ENCODE peak calls at places on chromosomes 4 and X, in seven cellular contexts. U, S, E, Y, F, B and W are unnamed samples.

GRCh38 chrX:86002076-86002896 is 45.1 kb downstream of the CHM start:
- DNase-seq in S (peak), U (no peak), Y (no peak), E (peak), F (peak), B (peak), W (peak)

GRCh38 chrX:53317365-53318069 is 36.1 kb upstream of the IQSEC2 start:
- DNase-seq in S (no peak), E (peak), Y (no peak), F (peak), B (peak), U (peak), W (peak)

GRCh38 chrX:9988762-9989161 is 21.6 kb downstream of the CLDN34 start:
- DNase-seq in Y (no peak), B (no peak), F (no peak), U (peak), S (no peak), E (no peak), W (peak)

GRCh38 chrX:107420571-107420970 is 28.9 kb upstream of the FRMPD3 start:
- DNase-seq in S (no peak), E (no peak), F (no peak), B (no peak), U (no peak), Y (no peak), W (no peak)

GRCh38 chr4:59247032-59247431 is 1953.1 kb upstream of the ADGRL3 start:
- DNase-seq in U (peak), E (no peak), S (no peak), F (no peak), Y (no peak), B (peak), W (no peak)

GRCh38 chr4:99947190-99947578 is 766 bp upstream of the DNAJB14 start:
- DNase-seq in S (no peak), U (no peak), E (no peak), Y (no peak), B (no peak), F (no peak), W (no peak)

GRCh38 chr4:77240469-77241066 is 83.6 kb downstream of the CCNG2 start:
- DNase-seq in F (peak), S (peak), E (peak), Y (no peak), B (peak), U (peak), W (peak)

GRCh38 chr4:17309567-17310268 is 202.2 kb downstream of the QDPR start:
- DNase-seq in Y (no peak), E (no peak), S (no peak), F (no peak), B (no peak), U (no peak), W (no peak)

GRCh38 chr4:15167743-15168142 is 165.5 kb downstream of the CPEB2 start:
- DNase-seq in Y (no peak), B (no peak), U (no peak), E (no peak), F (no peak), S (no peak), W (no peak)

GRCh38 chrX:19715711-19716638 is 171.4 kb downstream of the SH3KBP1 start:
- DNase-seq in B (no peak), S (no peak), U (no peak), Y (no peak), E (no peak), F (no peak), W (no peak)

GRCh38 chrX:132489256-132490085 is 633 bp upstream of the MBNL3 start:
- DNase-seq in E (no peak), B (no peak), S (no peak), F (no peak), Y (no peak), U (peak), W (peak)

GRCh38 chr4:34766935-34767859 is 1477.1 kb downstream of the ARAP2 start:
- DNase-seq in Y (no peak), F (peak), S (no peak), U (no peak), B (no peak), E (no peak), W (peak)

GRCh38 chr4:52657630-52658501 is 1.2 kb downstream of the USP46 start:
- DNase-seq in S (peak), U (peak), E (peak), Y (no peak), F (peak), B (no peak), W (peak)

GRCh38 chr4:15690020-15690809 is 8.6 kb downstream of the FAM200B start:
- DNase-seq in Y (no peak), B (peak), U (no peak), E (no peak), S (peak), F (no peak), W (no peak)

GRCh38 chrX:42776195-42776594 is 1.8 kb downstream of the PPP1R2C start:
- DNase-seq in S (no peak), F (no peak), E (no peak), B (no peak), U (no peak), Y (no peak), W (no peak)

GRCh38 chrX:30488092-30488491 is 89.5 kb downstream of the TASL start:
- DNase-seq in U (no peak), E (no peak), B (no peak), F (no peak), S (peak), Y (no peak), W (peak)

GRCh38 chr4:184476660-184477059 is 2.3 kb upstream of the IRF2 start:
- DNase-seq in E (no peak), S (no peak), B (no peak), F (no peak), U (no peak), Y (no peak), W (no peak)

GRCh38 chr4:88008133-88008621 is 742 bp downstream of the PKD2 start:
- DNase-seq in Y (no peak), U (peak), F (peak), B (peak), S (no peak), E (no peak), W (peak)

GRCh38 chrX:30027636-30028035 is 187.7 kb upstream of the MAGEB2 start:
- DNase-seq in E (no peak), U (no peak), Y (no peak), S (no peak), B (no peak), F (no peak), W (no peak)

GRCh38 chr4:58265734-58266133 is 1155.5 kb upstream of the IGFBP7 start:
- DNase-seq in S (no peak), Y (no peak), F (no peak), E (no peak), B (no peak), U (no peak), W (no peak)

GRCh38 chr4:10018818-10019438 is 2.4 kb downstream of the SLC2A9 start:
- DNase-seq in U (peak), F (peak), B (no peak), Y (peak), E (peak), S (peak), W (peak)

GRCh38 chr4:94452476-94453300 is 946 bp downstream of the PDLIM5 start:
- DNase-seq in U (peak), F (peak), B (peak), S (peak), Y (no peak), E (peak), W (peak)

GRCh38 chr4:3878678-3879077 is 112.5 kb downstream of the ADRA2C start:
- DNase-seq in S (no peak), B (no peak), F (no peak), U (peak), Y (no peak), E (no peak), W (no peak)

GRCh38 chrX:150766351-150767044 is 73.3 kb downstream of the MTMR1 start:
- DNase-seq in E (no peak), F (no peak), U (no peak), S (no peak), Y (no peak), B (no peak), W (no peak)

GRCh38 chrX:115547448-115547847 is 13.5 kb upstream of the PLS3 start:
- DNase-seq in B (peak), U (no peak), E (no peak), S (no peak), F (no peak), Y (no peak), W (peak)

GRCh38 chrX:8586953-8587352 is 122.3 kb downstream of the VCX3B start:
- DNase-seq in F (no peak), U (no peak), S (no peak), E (no peak), Y (no peak), B (no peak), W (no peak)

GRCh38 chr4:57182132-57182874 is 72.1 kb upstream of the IGFBP7 start:
- DNase-seq in S (no peak), U (peak), Y (no peak), F (no peak), B (no peak), E (no peak), W (no peak)

GRCh38 chr4:148735432-148736155 is 293.4 kb upstream of the NR3C2 start:
- DNase-seq in B (no peak), U (no peak), F (no peak), E (no peak), Y (no peak), S (no peak), W (no peak)

GRCh38 chr4:59553063-59553738 is 1646.9 kb upstream of the ADGRL3 start:
- DNase-seq in S (no peak), U (peak), Y (peak), F (no peak), B (no peak), E (no peak), W (no peak)

GRCh38 chr4:8340721-8341680 is 71.4 kb downstream of the HTRA3 start:
- DNase-seq in U (no peak), S (no peak), F (no peak), Y (no peak), E (no peak), B (no peak), W (no peak)

GRCh38 chr4:11408569-11408968 is 20.1 kb downstream of the HS3ST1 start:
- DNase-seq in U (no peak), E (no peak), Y (no peak), S (no peak), F (no peak), B (no peak), W (no peak)

GRCh38 chr4:16897991-16898827 is at the start of gene LDB2:
- DNase-seq in S (no peak), F (no peak), E (peak), U (peak), B (no peak), Y (no peak), W (peak)

GRCh38 chr4:158778712-158779111 is 9.9 kb downstream of the FNIP2 start:
- DNase-seq in F (no peak), Y (no peak), E (no peak), S (no peak), B (no peak), U (no peak), W (peak)

GRCh38 chr4:188986271-188986689 is 847.0 kb downstream of the TRIML1 start:
- DNase-seq in B (peak), E (no peak), S (no peak), F (no peak), U (no peak), Y (no peak), W (no peak)

GRCh38 chrX:149511081-149511480 is 6.0 kb upstream of the IDS start:
- DNase-seq in F (no peak), B (no peak), Y (no peak), E (no peak), U (no peak), S (peak), W (no peak)

GRCh38 chrX:121642415-121642814 is 595.0 kb downstream of the GLUD2 start:
- DNase-seq in B (no peak), S (no peak), F (no peak), U (no peak), E (no peak), Y (no peak), W (peak)

GRCh38 chr4:10281996-10282395 is 165.4 kb upstream of the WDR1 start:
- DNase-seq in S (no peak), F (no peak), B (no peak), E (no peak), U (no peak), Y (no peak), W (no peak)

GRCh38 chr4:77358315-77358928 is 201.4 kb downstream of the CCNG2 start:
- DNase-seq in Y (no peak), U (peak), B (peak), S (peak), E (no peak), F (peak), W (peak)

GRCh38 chr4:28225005-28225404 is 1364.4 kb downstream of the STIM2 start:
- DNase-seq in S (peak), E (peak), U (no peak), Y (no peak), B (no peak), F (no peak), W (peak)

DNA sequence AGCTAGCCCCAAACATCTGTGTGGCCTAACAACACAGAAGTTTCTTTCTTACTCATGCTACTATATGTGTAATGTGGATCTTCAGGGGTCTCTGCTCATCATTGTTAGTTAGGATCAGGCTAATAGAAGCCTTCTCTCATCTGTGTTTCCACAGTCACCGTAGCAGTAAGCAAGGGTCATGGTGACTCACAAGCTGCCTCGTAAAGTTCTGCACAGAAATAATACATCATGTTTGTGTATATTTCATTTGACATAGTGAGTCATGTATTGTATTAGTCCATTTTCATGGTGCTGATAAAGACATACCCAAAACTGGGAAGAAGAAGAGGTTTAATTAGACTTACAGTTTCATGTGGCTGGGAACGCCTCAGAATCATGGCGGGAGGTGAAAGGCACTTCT is 38.7 kb downstream of the SLC4A4 start:
- DNase-seq in S (no peak), E (no peak), F (no peak), Y (no peak), B (no peak), U (no peak), W (no peak)
- TF ChIP-seq JUND in S (no peak), E (no peak), F (no peak), Y (no peak), B (no peak), U (no peak), W (no peak)

GRCh38 chrX:104987063-104987462 is 233.4 kb downstream of the TEX13A start:
- DNase-seq in Y (no peak), F (no peak), U (no peak), S (no peak), E (no peak), B (no peak), W (no peak)

GRCh38 chrX:104988038-104988437 is 232.5 kb downstream of the TEX13A start:
- DNase-seq in U (no peak), B (no peak), Y (no peak), F (no peak), S (no peak), E (no peak), W (no peak)
- TF ChIP-seq JUND in U (no peak), B (no peak), Y (no peak), F (no peak), S (no peak), E (no peak), W (no peak)

GRCh38 chrX:13750204-13750603 is 15.7 kb downstream of the OFD1 start:
- DNase-seq in U (peak), E (no peak), F (no peak), Y (no peak), S (peak), B (peak), W (peak)
- TF ChIP-seq JUND in U (no peak), E (no peak), F (no peak), Y (no peak), S (no peak), B (no peak), W (no peak)

GRCh38 chr4:118883861-118884260 is 4.8 kb upstream of the SYNPO2 start:
- DNase-seq in F (no peak), Y (no peak), S (no peak), E (no peak), B (no peak), U (peak), W (no peak)
- TF ChIP-seq JUND in F (no peak), Y (no peak), S (no peak), E (no peak), B (no peak), U (no peak), W (no peak)

DNA sequence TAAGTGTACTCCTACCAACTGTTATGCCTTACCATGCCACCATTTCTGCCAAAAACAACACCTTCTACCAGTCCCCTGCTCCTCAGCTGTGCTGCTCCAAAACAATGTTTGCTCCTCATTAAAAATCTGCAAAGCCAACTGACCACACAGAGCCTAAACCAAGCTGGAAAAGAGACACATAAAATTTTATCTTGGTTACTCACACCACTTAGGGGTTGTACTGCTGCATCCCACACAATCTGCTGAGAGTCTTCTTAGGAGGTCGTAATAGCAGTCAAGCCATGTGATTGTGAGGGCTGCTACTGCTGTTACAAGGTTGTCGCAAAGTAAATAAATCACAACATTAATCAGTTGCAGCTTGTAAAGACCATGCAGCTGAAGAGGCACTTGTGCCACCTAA is 607.4 kb upstream of the FAM241A start:
- DNase-seq in E (no peak), S (no peak), U (no peak), Y (no peak), B (no peak), F (no peak), W (no peak)
- TF ChIP-seq JUND in E (no peak), S (no peak), U (no peak), Y (no peak), B (no peak), F (no peak), W (no peak)

GRCh38 chr4:79016878-79017277 is 77.6 kb upstream of the PAQR3 start:
- DNase-seq in U (no peak), B (no peak), F (no peak), Y (no peak), S (no peak), E (no peak), W (no peak)
- TF ChIP-seq JUND in U (no peak), B (no peak), F (no peak), Y (no peak), S (no peak), E (no peak), W (no peak)

GRCh38 chr4:985123-985830 is 1.6 kb upstream of the IDUA start:
- DNase-seq in F (peak), E (no peak), B (peak), S (no peak), Y (no peak), U (no peak), W (no peak)

GRCh38 chr4:986428-986948 is 356 bp upstream of the IDUA start:
- DNase-seq in F (no peak), Y (no peak), S (no peak), E (no peak), U (peak), B (no peak), W (no peak)

GRCh38 chr4:988726-989721 is 2.2 kb downstream of the IDUA start:
- DNase-seq in F (no peak), E (no peak), Y (no peak), S (no peak), B (no peak), U (no peak), W (no peak)

GRCh38 chr4:987689-988513 is 1.1 kb downstream of the IDUA start:
- DNase-seq in S (no peak), F (no peak), U (peak), B (no peak), E (no peak), Y (no peak), W (no peak)

GRCh38 chr4:986949-987688 is at the start of gene IDUA:
- DNase-seq in F (peak), E (no peak), B (peak), U (peak), Y (no peak), S (peak), W (peak)
- TF ChIP-seq JUND in F (peak), E (no peak), B (no peak), U (no peak), Y (no peak), S (no peak), W (no peak)

GRCh38 chr4:37453361-37454262 is 209.1 kb downstream of the NWD2 start:
- DNase-seq in E (no peak), B (no peak), S (no peak), Y (no peak), U (peak), F (peak), W (peak)
- TF ChIP-seq JUND in E (no peak), B (no peak), S (no peak), Y (no peak), U (no peak), F (no peak), W (no peak)